ENCODE peak calls at places on chromosomes 13 and 19, in six cellular contexts. T is progenitor cell of endocrine pancreas; F is lower leg skin; R is NCI-H1105 treated with DMSO at 0.1 percent for 48 hours; O is neuronal stem cell; Q is stimulated activated CD4-positive, alpha-beta T cell treated with anti-CD3 and anti-CD28 coated beads, TNF-alpha, amount 100 ng/mL, for 48 hours. K is an unnamed sample.
A peak's percentile ranks its signal among the peaks of the same experiment; 100 is the strongest.

GRCh38 chr13:60229708-60230272 is 66.1 kb upstream of the DIAPH3 start:
- DNase-seq in T (no peak), F (no peak), R (peak; percentile 73), O (no peak), Q (no peak), K (no peak)

GRCh38 chr13:28059214-28059613 is 41.2 kb downstream of the FLT3 start:
- DNase-seq in T (no peak), F (no peak), R (no peak), O (peak; percentile 9), Q (peak; percentile 19), K (no peak)

GRCh38 chr13:113397606-113398425 is 33.9 kb upstream of the GRTP1 start:
- DNase-seq in T (peak; percentile 40), F (peak; percentile 82), R (no peak), O (no peak), Q (no peak), K (no peak)

GRCh38 chr13:66076417-66076816 is 1153.7 kb downstream of the PCDH9 start:
- DNase-seq in T (no peak), F (no peak), R (no peak), O (no peak), Q (no peak), K (no peak)

GRCh38 chr19:4640247-4641000 is 1.1 kb downstream of the TNFAIP8L1 start:
- DNase-seq in T (no peak), F (no peak), R (no peak), O (no peak), Q (no peak), K (no peak)

GRCh38 chr19:28345811-28346210 is 867.1 kb downstream of the UQCRFS1 start:
- DNase-seq in T (no peak), F (no peak), R (no peak), O (no peak), Q (no peak), K (no peak)

GRCh38 chr13:20815469-20815868 is 41.7 kb upstream of the EEF1AKMT1 start:
- DNase-seq in T (no peak), F (no peak), R (no peak), O (no peak), Q (no peak), K (no peak)

GRCh38 chr19:8054169-8054568 is 1.6 kb downstream of the CCL25 start:
- DNase-seq in T (no peak), F (no peak), R (no peak), O (no peak), Q (no peak), K (no peak)

GRCh38 chr13:113305208-113305607 is 8.2 kb downstream of the LAMP1 start:
- DNase-seq in T (no peak), F (no peak), R (peak; percentile 38), O (no peak), Q (no peak), K (no peak)

GRCh38 chr13:78802912-78803311 is 144.0 kb upstream of the OBI1 start:
- DNase-seq in T (no peak), F (no peak), R (no peak), O (no peak), Q (no peak), K (no peak)

GRCh38 chr19:45768644-45769053 is 403 bp downstream of the SIX5 start:
- DNase-seq in T (no peak), F (no peak), R (peak; percentile 23), O (no peak), Q (no peak), K (no peak)

GRCh38 chr19:34365463-34366401 is 736 bp downstream of the GPI start:
- DNase-seq in T (no peak), F (peak; percentile 89), R (peak; percentile 8), O (no peak), Q (no peak), K (no peak)

GRCh38 chr13:94968040-94968756 is 255.9 kb upstream of the SOX21 start:
- DNase-seq in T (peak; percentile 26), F (no peak), R (no peak), O (peak; percentile 65), Q (no peak), K (peak; percentile 61)

GRCh38 chr13:77719128-77719527 is 21.6 kb downstream of the SLAIN1 start:
- DNase-seq in T (no peak), F (no peak), R (no peak), O (no peak), Q (no peak), K (no peak)

GRCh38 chr19:31372245-31372781 is 23.1 kb upstream of the TSHZ3 start:
- DNase-seq in T (no peak), F (no peak), R (no peak), O (no peak), Q (no peak), K (no peak)

GRCh38 chr19:39531834-39532232 is 819 bp downstream of the EID2B start:
- DNase-seq in T (no peak), F (no peak), R (no peak), O (no peak), Q (no peak), K (no peak)

GRCh38 chr13:59458908-59459579 is 704.7 kb downstream of the DIAPH3 start:
- DNase-seq in T (no peak), F (no peak), R (no peak), O (no peak), Q (no peak), K (no peak)

GRCh38 chr19:45779231-45780145 is 2.8 kb downstream of the DMPK start:
- DNase-seq in T (peak; percentile 70), F (peak; percentile 97), R (peak; percentile 89), O (peak; percentile 95), Q (peak; percentile 88), K (no peak)

GRCh38 chr19:46073268-46073922 is 32.6 kb upstream of the IGFL4 start:
- DNase-seq in T (no peak), F (no peak), R (no peak), O (no peak), Q (no peak), K (no peak)

GRCh38 chr13:111423168-111423785 is 102.8 kb downstream of the TEX29 start:
- DNase-seq in T (no peak), F (no peak), R (no peak), O (no peak), Q (no peak), K (no peak)

GRCh38 chr13:26813626-26814348 is 53.2 kb upstream of the GPR12 start:
- DNase-seq in T (no peak), F (peak; percentile 76), R (no peak), O (no peak), Q (no peak), K (no peak)

GRCh38 chr19:1566392-1567115 is 1.6 kb downstream of the MEX3D start:
- DNase-seq in T (peak; percentile 59), F (peak; percentile 92), R (peak; percentile 61), O (peak; percentile 84), Q (no peak), K (peak; percentile 84)

GRCh38 chr19:43651758-43652545 is 12.3 kb upstream of the CADM4 start:
- DNase-seq in T (peak; percentile 46), F (no peak), R (peak; percentile 45), O (no peak), Q (no peak), K (peak; percentile 48)

GRCh38 chr19:50994129-50994528 is 7.3 kb downstream of the KLK8 start:
- DNase-seq in T (no peak), F (no peak), R (no peak), O (no peak), Q (no peak), K (no peak)

GRCh38 chr13:43085545-43085944 is 62.2 kb downstream of the DNAJC15 start:
- DNase-seq in T (no peak), F (no peak), R (peak; percentile 35), O (no peak), Q (no peak), K (no peak)

GRCh38 chr13:110912651-110913051 is 2.2 kb downstream of the ANKRD10 start:
- DNase-seq in T (no peak), F (no peak), R (no peak), O (no peak), Q (no peak), K (no peak)

GRCh38 chr13:33403807-33404362 is 118.3 kb upstream of the STARD13 start:
- DNase-seq in T (no peak), F (no peak), R (no peak), O (no peak), Q (no peak), K (no peak)

GRCh38 chr13:26045123-26045522 is 6.7 kb downstream of the SHISA2 start:
- DNase-seq in T (no peak), F (no peak), R (no peak), O (no peak), Q (no peak), K (no peak)

GRCh38 chr13:101698400-101698799 is 245.9 kb downstream of the ITGBL1 start:
- DNase-seq in T (no peak), F (no peak), R (no peak), O (no peak), Q (no peak), K (no peak)

GRCh38 chr19:44718441-44719261 is 19.7 kb downstream of the CEACAM16 start:
- DNase-seq in T (no peak), F (no peak), R (no peak), O (peak; percentile 69), Q (no peak), K (no peak)

GRCh38 chr13:77330009-77330471 is 3.1 kb upstream of the MYCBP2 start:
- DNase-seq in T (no peak), F (no peak), R (peak; percentile 24), O (no peak), Q (no peak), K (no peak)

GRCh38 chr13:94534171-94534570 is 54.7 kb upstream of the DCT start:
- DNase-seq in T (no peak), F (no peak), R (no peak), O (no peak), Q (no peak), K (no peak)

GRCh38 chr19:15401397-15401710 is 17.4 kb downstream of the AKAP8L start:
- DNase-seq in T (no peak), F (no peak), R (no peak), O (no peak), Q (no peak), K (no peak)

GRCh38 chr13:50357586-50358118 is 342.4 kb downstream of the KCNRG start:
- DNase-seq in T (no peak), F (no peak), R (peak; percentile 43), O (no peak), Q (no peak), K (no peak)

GRCh38 chr19:15396436-15396835 is 16.8 kb upstream of the AKAP8 start:
- DNase-seq in T (no peak), F (peak; percentile 43), R (no peak), O (no peak), Q (no peak), K (no peak)

K was measured in nucleus accumbens.